ENCODE peak calls at places on chromosomes 4 and X, in eight cellular contexts. C is sigmoid colon, U is esophagus muscularis mucosa, S is tibial nerve, Q is transverse colon, P is stomach, D is upper lobe of left lung, K is GM12878. W is an unnamed sample.

GRCh38 chr4:177485528-177485927 is 43.3 kb upstream of the AGA start:
- DNase-seq in K (no peak), C (no peak), D (no peak), U (no peak), S (no peak), Q (no peak), P (no peak), W (no peak)

GRCh38 chr4:180565856-180566431 is 1677.3 kb upstream of the TENM3 start:
- DNase-seq in D (no peak), K (no peak), U (no peak), C (no peak), Q (no peak), P (no peak), S (no peak), W (no peak)

GRCh38 chr4:65538571-65538970 is 131.7 kb downstream of the EPHA5 start:
- DNase-seq in U (no peak), D (no peak), P (no peak), Q (no peak), S (no peak), K (no peak), C (no peak), W (no peak)

GRCh38 chr4:118749347-118749988 is 64.3 kb downstream of the METTL14 start:
- DNase-seq in C (no peak), P (no peak), Q (no peak), U (no peak), K (no peak), D (no peak), S (no peak), W (no peak)

GRCh38 chr4:39621582-39621981 is 17.1 kb downstream of the SMIM14 start:
- DNase-seq in K (no peak), C (no peak), D (no peak), S (peak), Q (peak), U (no peak), P (peak), W (no peak)

GRCh38 chrX:95290455-95290854 is 1394.2 kb upstream of the DIAPH2 start:
- DNase-seq in C (no peak), S (no peak), K (no peak), D (no peak), Q (no peak), U (no peak), P (no peak), W (no peak)

GRCh38 chrX:154082396-154083133 is 15.0 kb downstream of the MECP2 start:
- DNase-seq in C (no peak), U (no peak), K (no peak), P (no peak), S (no peak), D (no peak), Q (no peak), W (no peak)

GRCh38 chr4:27398911-27399310 is 538.3 kb downstream of the STIM2 start:
- DNase-seq in D (no peak), U (no peak), P (no peak), Q (no peak), C (no peak), K (no peak), S (no peak), W (no peak)

DNA sequence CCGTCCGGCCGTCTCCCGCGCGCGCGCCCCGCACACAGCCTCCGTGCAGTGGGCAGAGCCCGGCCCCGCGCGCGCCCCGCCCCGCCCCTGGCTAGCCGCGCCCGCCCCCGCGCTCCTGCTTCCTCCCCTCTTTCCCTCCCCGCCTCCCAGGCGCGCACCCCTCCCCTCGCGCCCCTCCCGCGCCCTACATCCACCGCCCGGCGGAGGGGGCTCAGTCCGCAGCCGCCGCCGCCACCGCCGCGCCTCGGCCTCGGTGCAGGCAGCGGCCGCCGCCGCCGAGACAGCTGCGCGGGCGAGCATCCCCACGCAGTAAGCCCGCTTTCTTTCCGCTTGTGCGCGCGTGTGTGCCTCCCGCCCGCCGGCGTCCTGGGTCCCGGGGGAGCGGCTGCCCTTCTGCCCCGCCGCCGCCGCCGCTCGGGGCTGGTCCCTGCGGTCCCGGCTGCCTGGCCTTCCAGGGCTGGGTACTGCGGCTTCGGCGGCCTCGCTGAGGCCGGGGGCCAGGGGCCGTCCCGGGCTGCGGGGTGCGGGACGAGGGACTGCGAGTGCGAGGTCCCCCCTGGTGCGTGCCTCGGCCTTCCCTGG is at the start of gene FHL1:
- DNase-seq in P (peak), S (peak), Q (peak), U (no peak), C (peak), K (no peak), D (peak), W (peak)
- TF ChIP-seq EP300 in P (no peak), S (no peak), Q (no peak), U (no peak), C (no peak), K (no peak), D (no peak), W (no peak)

GRCh38 chr4:139461022-139461421 is 7.1 kb downstream of the RAB33B start:
- DNase-seq in P (no peak), S (no peak), D (no peak), C (no peak), K (no peak), Q (no peak), U (no peak), W (no peak)
- TF ChIP-seq EP300 in P (no peak), S (no peak), D (no peak), C (no peak), K (no peak), Q (no peak), U (no peak), W (no peak)

GRCh38 chrX:131675596-131676194 is 131.8 kb downstream of the OR13H1 start:
- DNase-seq in K (no peak), U (no peak), Q (no peak), S (no peak), P (no peak), C (no peak), D (no peak), W (no peak)

DNA sequence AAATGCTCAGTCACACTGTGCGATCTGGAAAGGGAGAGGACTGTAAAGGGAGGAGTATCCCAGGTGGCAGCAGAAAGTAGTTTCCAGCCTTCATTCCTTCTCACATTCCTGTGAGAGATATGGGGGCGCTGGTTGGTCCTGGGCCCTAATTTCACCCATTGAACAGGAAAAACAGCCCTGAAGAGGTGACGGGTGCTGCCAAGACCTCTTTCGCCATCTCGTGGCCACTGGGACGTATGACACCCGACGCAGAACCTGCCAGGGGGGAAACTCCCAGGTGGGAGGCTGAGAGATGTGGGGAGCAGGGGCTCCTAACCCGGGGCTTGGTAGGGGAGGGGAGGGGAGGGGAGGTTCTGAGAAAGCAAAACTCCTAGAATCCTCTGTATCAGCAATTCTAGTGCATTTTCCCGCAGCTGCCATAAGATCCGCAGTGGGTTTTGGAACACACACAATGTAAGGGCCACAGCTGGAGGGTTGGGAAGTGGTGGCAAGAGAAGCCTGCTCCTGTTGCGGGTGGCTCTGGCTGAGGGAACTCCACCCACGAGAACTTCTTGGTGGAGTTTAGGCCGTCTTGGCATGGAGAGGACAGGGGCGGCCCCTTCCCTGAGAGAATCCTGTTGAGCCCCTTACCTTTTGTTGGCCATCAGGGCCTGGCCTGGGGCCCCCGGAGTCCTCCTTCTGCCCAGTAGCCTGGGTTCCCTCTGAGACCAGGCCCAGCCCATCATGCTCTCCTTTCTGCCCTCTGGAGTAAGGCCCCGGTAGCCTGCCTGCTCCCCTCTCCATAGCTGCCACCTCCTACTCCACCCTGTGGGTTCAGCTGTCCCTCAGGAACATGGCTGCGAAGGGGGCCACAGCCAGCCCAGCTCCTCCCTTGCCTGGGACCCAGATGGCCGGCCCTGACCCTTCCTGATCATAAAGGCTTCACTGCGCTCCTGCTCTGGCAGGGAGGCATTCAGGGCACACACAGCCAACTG is 134.1 kb downstream of the OR13H1 start:
- DNase-seq in K (no peak), Q (peak), U (no peak), D (peak), C (no peak), S (no peak), P (peak), W (no peak)
- TF ChIP-seq EP300 in K (no peak), Q (no peak), U (no peak), D (no peak), C (no peak), S (no peak), P (no peak), W (no peak)

GRCh38 chr4:54322817-54323417 is 93.8 kb downstream of the PDGFRA start:
- DNase-seq in K (no peak), Q (peak), S (peak), C (no peak), P (peak), D (no peak), U (no peak), W (no peak)
- TF ChIP-seq EP300 in K (no peak), Q (no peak), S (no peak), C (no peak), P (no peak), D (no peak), U (no peak), W (no peak)